ENCODE peak calls at places on chromosomes 12 and 14, in five cellular contexts. E, T, I, S and B are unnamed samples.

GRCh38 chr12:29726321-29726692 is 57.4 kb downstream of the TMTC1 start:
- DNase-seq in S (no peak), E (peak), T (no peak), I (no peak), B (no peak)

GRCh38 chr12:24596768-24597388 is 352.0 kb downstream of the BCAT1 start:
- DNase-seq in I (peak), E (peak), S (no peak), T (no peak), B (no peak)

GRCh38 chr14:22594156-22594716 is 3.9 kb upstream of the ABHD4 start:
- DNase-seq in T (no peak), I (no peak), E (no peak), S (no peak), B (no peak)

GRCh38 chr14:80055912-80056801 is 155.1 kb downstream of the DIO2 start:
- DNase-seq in T (no peak), I (peak), S (no peak), E (peak), B (no peak)

GRCh38 chr12:87820524-87821194 is 208.5 kb downstream of the C12orf50 start:
- DNase-seq in I (no peak), E (peak), S (no peak), T (no peak), B (no peak)

GRCh38 chr12:100758083-100758482 is 36.5 kb upstream of the ANO4 start:
- DNase-seq in T (no peak), E (no peak), I (no peak), S (no peak), B (no peak)

GRCh38 chr12:113196996-113197395 is 11.5 kb downstream of the RITA1 start:
- DNase-seq in I (peak), E (peak), S (peak), T (no peak), B (peak)

GRCh38 chr14:67392123-67392522 is 19.8 kb downstream of the PLEK2 start:
- DNase-seq in S (no peak), T (no peak), I (no peak), E (no peak), B (no peak)

GRCh38 chr14:32512813-32513212 is 183.7 kb downstream of the AKAP6 start:
- DNase-seq in S (no peak), E (no peak), I (no peak), T (no peak), B (no peak)

GRCh38 chr12:56338643-56339422 is at the start of gene IL23A:
- DNase-seq in T (no peak), E (peak), S (no peak), I (no peak), B (no peak)

GRCh38 chr12:304815-305214 is 42.2 kb upstream of the SLC6A13 start:
- DNase-seq in T (no peak), S (no peak), I (no peak), E (peak), B (no peak)

GRCh38 chr14:69876848-69877306 is 2.3 kb upstream of the SMOC1 start:
- DNase-seq in I (no peak), T (no peak), S (no peak), E (no peak), B (no peak)

GRCh38 chr12:62581288-62582064 is 114.8 kb downstream of the MON2 start:
- DNase-seq in I (peak), S (no peak), E (peak), T (no peak), B (no peak)

GRCh38 chr12:124231980-124232653 is 62.8 kb upstream of the RFLNA start:
- DNase-seq in E (no peak), S (no peak), T (no peak), I (no peak), B (no peak)

GRCh38 chr14:25132734-25133422 is 82.9 kb upstream of the STXBP6 start:
- DNase-seq in E (peak), T (no peak), I (peak), S (peak), B (peak)

GRCh38 chr14:76924363-76925151 is 98.3 kb downstream of the LRRC74A start:
- DNase-seq in T (no peak), S (no peak), E (peak), I (peak), B (no peak)

GRCh38 chr12:6950944-6951540 is at the start of gene PTPN6:
- DNase-seq in I (peak), T (no peak), E (no peak), S (peak), B (peak)

GRCh38 chr12:116080415-116080814 is 197.1 kb downstream of the MED13L start:
- DNase-seq in S (no peak), E (no peak), I (no peak), T (no peak), B (no peak)

GRCh38 chr12:123150804-123151678 is at the start of gene PITPNM2:
- DNase-seq in T (no peak), E (peak), S (peak), I (peak), B (peak)

GRCh38 chr12:51721281-51721940 is 127.1 kb downstream of the FIGNL2 start:
- DNase-seq in I (no peak), T (no peak), S (peak), E (peak), B (peak)

GRCh38 chr14:51302319-51303030 is 62.4 kb downstream of the TMX1 start:
- DNase-seq in T (no peak), E (no peak), S (no peak), I (no peak), B (no peak)

GRCh38 chr14:51630987-51631386 is 20.7 kb upstream of the FRMD6 start:
- DNase-seq in I (no peak), T (no peak), E (no peak), S (no peak), B (no peak)

GRCh38 chr12:16955083-16955657 is 349.2 kb upstream of the LMO3 start:
- DNase-seq in T (no peak), E (peak), I (no peak), S (no peak), B (no peak)

GRCh38 chr12:12265035-12265434 is 1.8 kb downstream of the LRP6 start:
- DNase-seq in T (no peak), I (no peak), E (no peak), S (no peak), B (no peak)

GRCh38 chr12:24909667-24910066 is 39.2 kb downstream of the BCAT1 start:
- DNase-seq in S (no peak), E (peak), T (peak), I (no peak), B (no peak)

GRCh38 chr12:106917503-106917902 is 38.2 kb upstream of the TMEM263 start:
- DNase-seq in E (no peak), S (no peak), I (no peak), T (no peak), B (no peak)